ENCODE peak calls at places on chromosomes 5 and 9, in nine cellular contexts. One of them, this sample, is unnamed.

GRCh38 chr9:75653750-75654149 is 236.7 kb upstream of the PCSK5 start:
- DNase-seq in left ventricle myocardium inferior: no peak
- DNase-seq in gastrocnemius medialis: no peak
- DNase-seq in endothelial cell: no peak
- DNase-seq in RWPE1: no peak
- DNase-seq in AG09309: no peak
- DNase-seq in thyroid gland: no peak
- DNase-seq in H1: no peak
- DNase-seq in NB4: no peak
- DNase-seq in this sample: no peak

GRCh38 chr5:153517105-153517700 is 26.7 kb downstream of the GRIA1 start:
- DNase-seq in endothelial cell: no peak
- DNase-seq in H1: no peak
- DNase-seq in thyroid gland: no peak
- DNase-seq in left ventricle myocardium inferior: no peak
- DNase-seq in RWPE1: no peak
- DNase-seq in gastrocnemius medialis: no peak
- DNase-seq in AG09309: no peak
- DNase-seq in NB4: peak; percentile 2
- DNase-seq in this sample: no peak

GRCh38 chr9:74497750-74498615 is 848 bp downstream of the RORB start:
- DNase-seq in endothelial cell: peak; percentile 45
- DNase-seq in RWPE1: peak; percentile 14
- DNase-seq in NB4: no peak
- DNase-seq in AG09309: no peak
- DNase-seq in H1: no peak
- DNase-seq in left ventricle myocardium inferior: peak; percentile 31
- DNase-seq in thyroid gland: peak; percentile 57
- DNase-seq in gastrocnemius medialis: no peak
- DNase-seq in this sample: peak; percentile 30

GRCh38 chr5:17169507-17169906 is 47.9 kb upstream of the BASP1 start:
- DNase-seq in H1: no peak
- DNase-seq in endothelial cell: no peak
- DNase-seq in thyroid gland: no peak
- DNase-seq in AG09309: no peak
- DNase-seq in gastrocnemius medialis: no peak
- DNase-seq in left ventricle myocardium inferior: no peak
- DNase-seq in NB4: no peak
- DNase-seq in RWPE1: no peak
- DNase-seq in this sample: no peak

GRCh38 chr5:72456391-72457060 is 50.7 kb downstream of the ZNF366 start:
- DNase-seq in RWPE1: no peak
- DNase-seq in AG09309: no peak
- DNase-seq in left ventricle myocardium inferior: no peak
- DNase-seq in gastrocnemius medialis: no peak
- DNase-seq in H1: no peak
- DNase-seq in thyroid gland: no peak
- DNase-seq in endothelial cell: no peak
- DNase-seq in NB4: no peak
- DNase-seq in this sample: no peak

GRCh38 chr9:113361304-113362018 is 12.1 kb downstream of the BSPRY start:
- DNase-seq in thyroid gland: no peak
- DNase-seq in left ventricle myocardium inferior: no peak
- DNase-seq in AG09309: peak; percentile 21
- DNase-seq in gastrocnemius medialis: no peak
- DNase-seq in NB4: no peak
- DNase-seq in RWPE1: no peak
- DNase-seq in endothelial cell: no peak
- DNase-seq in H1: no peak
- DNase-seq in this sample: no peak

GRCh38 chr5:124583469-124584350 is 162.7 kb downstream of the ZNF608 start:
- DNase-seq in endothelial cell: no peak
- DNase-seq in gastrocnemius medialis: no peak
- DNase-seq in NB4: peak; percentile 18
- DNase-seq in AG09309: peak; percentile 55
- DNase-seq in thyroid gland: no peak
- DNase-seq in H1: no peak
- DNase-seq in RWPE1: peak; percentile 82
- DNase-seq in left ventricle myocardium inferior: no peak
- DNase-seq in this sample: no peak

GRCh38 chr5:8550921-8551320 is 682.0 kb downstream of the MTRR start:
- DNase-seq in RWPE1: no peak
- DNase-seq in thyroid gland: no peak
- DNase-seq in NB4: no peak
- DNase-seq in left ventricle myocardium inferior: no peak
- DNase-seq in H1: no peak
- DNase-seq in endothelial cell: no peak
- DNase-seq in AG09309: no peak
- DNase-seq in gastrocnemius medialis: no peak
- DNase-seq in this sample: no peak

GRCh38 chr9:28999057-28999456 is 1425.8 kb upstream of the C9orf72 start:
- DNase-seq in left ventricle myocardium inferior: no peak
- DNase-seq in thyroid gland: no peak
- DNase-seq in endothelial cell: no peak
- DNase-seq in gastrocnemius medialis: no peak
- DNase-seq in NB4: no peak
- DNase-seq in AG09309: no peak
- DNase-seq in H1: no peak
- DNase-seq in RWPE1: no peak
- DNase-seq in this sample: no peak

GRCh38 chr5:141787376-141787775 is 90.8 kb downstream of the PCDH1 start:
- DNase-seq in H1: no peak
- DNase-seq in AG09309: no peak
- DNase-seq in RWPE1: no peak
- DNase-seq in left ventricle myocardium inferior: no peak
- DNase-seq in endothelial cell: no peak
- DNase-seq in gastrocnemius medialis: no peak
- DNase-seq in NB4: no peak
- DNase-seq in thyroid gland: no peak
- DNase-seq in this sample: no peak

GRCh38 chr5:147037517-147038205 is 159.1 kb upstream of the PPP2R2B start:
- DNase-seq in NB4: peak; percentile 5
- DNase-seq in gastrocnemius medialis: no peak
- DNase-seq in AG09309: peak; percentile 24
- DNase-seq in H1: no peak
- DNase-seq in RWPE1: peak; percentile 70
- DNase-seq in endothelial cell: no peak
- DNase-seq in left ventricle myocardium inferior: no peak
- DNase-seq in thyroid gland: no peak
- DNase-seq in this sample: no peak

GRCh38 chr9:121852646-121853616 is 201.5 kb downstream of the DAB2IP start:
- DNase-seq in AG09309: no peak
- DNase-seq in NB4: no peak
- DNase-seq in H1: no peak
- DNase-seq in left ventricle myocardium inferior: peak; percentile 59
- DNase-seq in RWPE1: no peak
- DNase-seq in gastrocnemius medialis: peak; percentile 73
- DNase-seq in thyroid gland: no peak
- DNase-seq in endothelial cell: no peak
- DNase-seq in this sample: no peak

GRCh38 chr5:25459082-25459481 is 814.3 kb upstream of the CDH10 start:
- DNase-seq in endothelial cell: no peak
- DNase-seq in left ventricle myocardium inferior: no peak
- DNase-seq in AG09309: no peak
- DNase-seq in H1: no peak
- DNase-seq in gastrocnemius medialis: no peak
- DNase-seq in NB4: no peak
- DNase-seq in RWPE1: no peak
- DNase-seq in thyroid gland: no peak
- DNase-seq in this sample: no peak

GRCh38 chr9:91758491-91758981 is 191.5 kb downstream of the ROR2 start:
- DNase-seq in NB4: peak; percentile 72
- DNase-seq in RWPE1: peak; percentile 48
- DNase-seq in H1: peak; percentile 34
- DNase-seq in gastrocnemius medialis: no peak
- DNase-seq in endothelial cell: peak; percentile 79
- DNase-seq in left ventricle myocardium inferior: no peak
- DNase-seq in thyroid gland: peak; percentile 47
- DNase-seq in AG09309: no peak
- DNase-seq in this sample: no peak

GRCh38 chr5:165201364-165202143 is 1696.1 kb downstream of the MAT2B start:
- DNase-seq in AG09309: no peak
- DNase-seq in gastrocnemius medialis: no peak
- DNase-seq in left ventricle myocardium inferior: no peak
- DNase-seq in RWPE1: no peak
- DNase-seq in NB4: peak; percentile 89
- DNase-seq in thyroid gland: no peak
- DNase-seq in endothelial cell: no peak
- DNase-seq in H1: no peak
- DNase-seq in this sample: no peak

GRCh38 chr9:3732077-3733038 is 206.6 kb upstream of the RFX3 start:
- DNase-seq in AG09309: peak; percentile 79
- DNase-seq in NB4: peak; percentile 93
- DNase-seq in RWPE1: peak; percentile 49
- DNase-seq in H1: peak; percentile 25
- DNase-seq in thyroid gland: peak; percentile 43
- DNase-seq in endothelial cell: peak; percentile 67
- DNase-seq in left ventricle myocardium inferior: no peak
- DNase-seq in gastrocnemius medialis: no peak
- DNase-seq in this sample: peak; percentile 50

GRCh38 chr9:106487256-106487655 is 375.7 kb upstream of the ZNF462 start:
- DNase-seq in RWPE1: no peak
- DNase-seq in left ventricle myocardium inferior: no peak
- DNase-seq in NB4: no peak
- DNase-seq in endothelial cell: no peak
- DNase-seq in H1: no peak
- DNase-seq in gastrocnemius medialis: no peak
- DNase-seq in AG09309: no peak
- DNase-seq in thyroid gland: no peak
- DNase-seq in this sample: no peak

GRCh38 chr5:43432486-43433365 is 20.5 kb upstream of the CCL28 start:
- DNase-seq in AG09309: peak; percentile 73
- DNase-seq in thyroid gland: peak; percentile 92
- DNase-seq in H1: no peak
- DNase-seq in endothelial cell: no peak
- DNase-seq in gastrocnemius medialis: peak; percentile 34
- DNase-seq in NB4: peak; percentile 74
- DNase-seq in left ventricle myocardium inferior: peak; percentile 66
- DNase-seq in RWPE1: peak; percentile 73
- DNase-seq in this sample: peak; percentile 82

GRCh38 chr9:137433916-137434431 is 7.2 kb downstream of the ENTPD8 start:
- DNase-seq in H1: no peak
- DNase-seq in left ventricle myocardium inferior: peak; percentile 11
- DNase-seq in NB4: no peak
- DNase-seq in gastrocnemius medialis: no peak
- DNase-seq in thyroid gland: no peak
- DNase-seq in RWPE1: no peak
- DNase-seq in AG09309: no peak
- DNase-seq in endothelial cell: no peak
- DNase-seq in this sample: peak; percentile 21

GRCh38 chr5:139137703-139138102 is 60.5 kb downstream of the SIL1 start:
- DNase-seq in thyroid gland: no peak
- DNase-seq in RWPE1: no peak
- DNase-seq in AG09309: no peak
- DNase-seq in NB4: peak; percentile 38
- DNase-seq in endothelial cell: peak; percentile 12
- DNase-seq in H1: no peak
- DNase-seq in left ventricle myocardium inferior: no peak
- DNase-seq in gastrocnemius medialis: peak; percentile 68
- DNase-seq in this sample: no peak

GRCh38 chr9:104810421-104811339 is 46.8 kb downstream of the NIPSNAP3B start:
- DNase-seq in RWPE1: peak; percentile 60
- DNase-seq in AG09309: no peak
- DNase-seq in thyroid gland: peak; percentile 73
- DNase-seq in left ventricle myocardium inferior: no peak
- DNase-seq in endothelial cell: no peak
- DNase-seq in gastrocnemius medialis: peak; percentile 93
- DNase-seq in H1: no peak
- DNase-seq in NB4: no peak
- DNase-seq in this sample: peak; percentile 90
- TF ChIP-seq CTCF in RWPE1: no peak
- TF ChIP-seq CTCF in AG09309: no peak
- TF ChIP-seq CTCF in thyroid gland: no peak
- TF ChIP-seq CTCF in left ventricle myocardium inferior: no peak
- TF ChIP-seq CTCF in endothelial cell: no peak
- TF ChIP-seq CTCF in gastrocnemius medialis: no peak
- TF ChIP-seq CTCF in H1: no peak
- TF ChIP-seq CTCF in NB4: no peak
- TF ChIP-seq CTCF in this sample: no peak

GRCh38 chr9:25003686-25004085 is 458.0 kb upstream of the IZUMO3 start:
- DNase-seq in NB4: peak; percentile 0
- DNase-seq in RWPE1: no peak
- DNase-seq in AG09309: no peak
- DNase-seq in H1: peak; percentile 41
- DNase-seq in endothelial cell: peak; percentile 21
- DNase-seq in thyroid gland: no peak
- DNase-seq in gastrocnemius medialis: no peak
- DNase-seq in left ventricle myocardium inferior: no peak
- DNase-seq in this sample: no peak
- TF ChIP-seq CTCF in NB4: no peak
- TF ChIP-seq CTCF in RWPE1: no peak
- TF ChIP-seq CTCF in AG09309: no peak
- TF ChIP-seq CTCF in H1: peak; percentile 84
- TF ChIP-seq CTCF in endothelial cell: peak; percentile 40
- TF ChIP-seq CTCF in thyroid gland: no peak
- TF ChIP-seq CTCF in gastrocnemius medialis: no peak
- TF ChIP-seq CTCF in left ventricle myocardium inferior: no peak
- TF ChIP-seq CTCF in this sample: no peak

GRCh38 chr5:67053229-67053628 is 143.4 kb downstream of the CD180 start:
- DNase-seq in endothelial cell: no peak
- DNase-seq in left ventricle myocardium inferior: no peak
- DNase-seq in gastrocnemius medialis: no peak
- DNase-seq in NB4: no peak
- DNase-seq in thyroid gland: no peak
- DNase-seq in RWPE1: no peak
- DNase-seq in AG09309: no peak
- DNase-seq in H1: no peak
- DNase-seq in this sample: no peak
- TF ChIP-seq CTCF in endothelial cell: no peak
- TF ChIP-seq CTCF in left ventricle myocardium inferior: peak; percentile 19
- TF ChIP-seq CTCF in gastrocnemius medialis: no peak
- TF ChIP-seq CTCF in NB4: no peak
- TF ChIP-seq CTCF in thyroid gland: no peak
- TF ChIP-seq CTCF in RWPE1: no peak
- TF ChIP-seq CTCF in AG09309: no peak
- TF ChIP-seq CTCF in H1: no peak
- TF ChIP-seq CTCF in this sample: no peak

DNA sequence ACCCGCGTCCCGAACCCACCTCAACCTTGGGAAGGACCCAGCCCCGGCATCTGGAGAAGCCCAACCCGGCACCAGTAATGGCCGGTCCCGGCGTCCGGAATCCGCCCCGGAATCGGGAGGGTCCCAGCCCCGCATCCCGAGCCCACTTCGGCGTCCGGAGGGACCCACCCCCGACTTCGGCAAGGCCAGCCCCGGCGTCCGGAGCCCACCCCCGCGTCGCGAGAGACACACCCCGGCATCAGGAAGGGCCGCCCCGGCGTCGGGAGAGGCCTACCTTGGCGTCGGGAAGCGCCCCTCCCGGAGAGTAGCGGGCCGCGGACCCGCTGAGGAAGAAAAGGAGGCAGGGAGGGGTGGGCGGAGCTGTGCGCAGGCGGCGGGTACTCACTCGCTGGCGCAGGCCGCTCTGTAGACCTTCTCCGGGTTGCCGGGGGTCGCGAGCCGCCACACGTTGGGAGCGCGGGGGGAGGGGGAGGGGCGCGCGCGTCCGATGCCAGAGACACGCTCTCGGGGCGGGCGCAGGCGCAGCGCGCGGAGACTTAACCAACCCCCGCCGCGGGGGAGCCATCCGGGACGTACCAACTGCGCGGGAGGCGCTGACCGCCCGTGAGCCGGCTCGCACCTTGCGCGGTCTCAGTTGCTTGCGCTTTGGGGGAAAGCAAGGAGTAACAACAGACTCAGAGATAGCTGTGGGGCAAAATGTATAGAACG is at the start of gene UIMC1:
- DNase-seq in thyroid gland: peak; percentile 93
- DNase-seq in RWPE1: peak; percentile 95
- DNase-seq in endothelial cell: peak; percentile 97
- DNase-seq in left ventricle myocardium inferior: peak; percentile 92
- DNase-seq in gastrocnemius medialis: peak; percentile 85
- DNase-seq in AG09309: peak; percentile 56
- DNase-seq in H1: peak; percentile 83
- DNase-seq in NB4: peak; percentile 95
- DNase-seq in this sample: peak; percentile 95
- TF ChIP-seq CTCF in thyroid gland: no peak
- TF ChIP-seq CTCF in RWPE1: no peak
- TF ChIP-seq CTCF in endothelial cell: no peak
- TF ChIP-seq CTCF in left ventricle myocardium inferior: no peak
- TF ChIP-seq CTCF in gastrocnemius medialis: no peak
- TF ChIP-seq CTCF in AG09309: no peak
- TF ChIP-seq CTCF in H1: no peak
- TF ChIP-seq CTCF in NB4: no peak
- TF ChIP-seq CTCF in this sample: no peak

This sample was measured in right lobe of liver.